ENCODE peak calls at places on chromosomes 16 and 17, in seven cellular contexts. J, Y, E, S, N, W and M are unnamed samples.
A peak's percentile ranks its signal among the peaks of the same experiment; 100 is the strongest.

GRCh38 chr16:76676356-76676755 is 399.2 kb downstream of the CNTNAP4 start:
- DNase-seq in S (no peak), E (no peak), Y (no peak), J (no peak), W (no peak), N (no peak), M (no peak)

GRCh38 chr16:86671486-86672214 is 93.3 kb downstream of the FOXL1 start:
- DNase-seq in Y (no peak), J (no peak), E (no peak), W (no peak), S (peak; percentile 24), N (no peak), M (no peak)

GRCh38 chr17:58630883-58631522 is 60.8 kb downstream of the TEX14 start:
- DNase-seq in N (peak; percentile 51), J (no peak), Y (no peak), S (no peak), W (no peak), E (peak; percentile 98), M (no peak)

GRCh38 chr17:81393684-81394376 is 1.4 kb upstream of the BAHCC1 start:
- DNase-seq in N (peak; percentile 98), S (peak; percentile 99), Y (peak; percentile 100), E (peak; percentile 100), W (peak; percentile 100), J (peak; percentile 100), M (peak; percentile 40)

GRCh38 chr17:31327534-31328526 is 6.4 kb upstream of the EVI2A start:
- DNase-seq in W (no peak), Y (peak; percentile 52), S (peak; percentile 90), J (peak; percentile 19), N (no peak), E (no peak), M (no peak)

GRCh38 chr16:680967-681745 is 946 bp downstream of the STUB1 start:
- DNase-seq in Y (peak; percentile 49), E (no peak), S (peak; percentile 49), N (peak; percentile 64), J (no peak), W (no peak), M (no peak)

GRCh38 chr16:56353054-56353921 is 72.1 kb downstream of the AMFR start:
- DNase-seq in N (no peak), E (no peak), Y (no peak), W (no peak), J (no peak), S (no peak), M (no peak)

GRCh38 chr17:81277938-81278693 is 17.0 kb downstream of the SLC38A10 start:
- DNase-seq in S (peak; percentile 69), E (no peak), N (no peak), Y (no peak), J (no peak), W (no peak), M (no peak)

GRCh38 chr16:69934044-69934443 is 17.1 kb upstream of the CLEC18A start:
- DNase-seq in W (no peak), E (no peak), J (no peak), N (no peak), Y (no peak), S (no peak), M (no peak)

GRCh38 chr16:51287231-51287630 is 136.2 kb upstream of the SALL1 start:
- DNase-seq in N (no peak), Y (no peak), W (no peak), E (no peak), J (no peak), S (no peak), M (no peak)

GRCh38 chr17:60863892-60864673 is 186.4 kb downstream of the BCAS3 start:
- DNase-seq in W (no peak), J (no peak), N (no peak), S (peak; percentile 9), E (no peak), Y (no peak), M (no peak)

GRCh38 chr16:27374794-27375499 is 27.0 kb upstream of the IL21R start:
- DNase-seq in Y (peak; percentile 92), W (peak; percentile 80), N (peak; percentile 93), E (peak; percentile 94), S (peak; percentile 80), J (peak; percentile 81), M (peak; percentile 90)

GRCh38 chr17:72588961-72589360 is 468.1 kb downstream of the SOX9 start:
- DNase-seq in N (no peak), Y (peak; percentile 67), S (peak; percentile 89), E (peak; percentile 87), J (peak; percentile 82), W (no peak), M (no peak)

GRCh38 chr17:67276075-67276474 is 31.1 kb upstream of the HELZ start:
- DNase-seq in Y (peak; percentile 51), W (no peak), N (peak; percentile 60), S (no peak), J (no peak), E (peak; percentile 40), M (no peak)

GRCh38 chr17:70517808-70518207 is 348.5 kb downstream of the KCNJ2 start:
- DNase-seq in J (no peak), E (no peak), W (no peak), N (no peak), S (peak; percentile 0), Y (no peak), M (no peak)

GRCh38 chr17:80195671-80196529 is 24.2 kb downstream of the SGSH start:
- DNase-seq in E (no peak), S (no peak), J (no peak), N (peak; percentile 90), W (peak; percentile 54), Y (peak; percentile 48), M (no peak)

GRCh38 chr17:46994993-46995392 is 15.9 kb upstream of the RPRML start:
- DNase-seq in N (no peak), E (no peak), J (no peak), W (no peak), S (no peak), Y (no peak), M (no peak)

GRCh38 chr16:56332464-56333079 is 92.8 kb downstream of the AMFR start:
- DNase-seq in Y (peak; percentile 78), N (peak; percentile 66), J (peak; percentile 79), S (peak; percentile 45), E (peak; percentile 65), W (peak; percentile 72), M (no peak)

GRCh38 chr16:71555230-71555891 is 21.5 kb downstream of the TAT start:
- DNase-seq in E (no peak), Y (no peak), N (no peak), J (no peak), S (no peak), W (no peak), M (no peak)

GRCh38 chr16:47061204-47061603 is 82.5 kb downstream of the NETO2 start:
- DNase-seq in S (no peak), J (no peak), E (no peak), Y (no peak), N (no peak), W (no peak), M (no peak)

GRCh38 chr16:4086153-4086552 is 30.1 kb downstream of the ADCY9 start:
- DNase-seq in Y (no peak), N (no peak), S (no peak), J (no peak), E (no peak), W (no peak), M (no peak)

GRCh38 chr17:45825792-45826191 is 18.9 kb upstream of the SPPL2C start:
- DNase-seq in S (no peak), Y (no peak), W (no peak), N (no peak), E (no peak), J (no peak), M (no peak)

GRCh38 chr16:11988258-11988978 is 11.9 kb downstream of the SNX29 start:
- DNase-seq in S (no peak), W (no peak), E (no peak), J (no peak), Y (no peak), N (no peak), M (no peak)
- TF ChIP-seq CEBPB in S (no peak), W (no peak), E (no peak), J (no peak), Y (no peak), N (no peak), M (no peak)

DNA sequence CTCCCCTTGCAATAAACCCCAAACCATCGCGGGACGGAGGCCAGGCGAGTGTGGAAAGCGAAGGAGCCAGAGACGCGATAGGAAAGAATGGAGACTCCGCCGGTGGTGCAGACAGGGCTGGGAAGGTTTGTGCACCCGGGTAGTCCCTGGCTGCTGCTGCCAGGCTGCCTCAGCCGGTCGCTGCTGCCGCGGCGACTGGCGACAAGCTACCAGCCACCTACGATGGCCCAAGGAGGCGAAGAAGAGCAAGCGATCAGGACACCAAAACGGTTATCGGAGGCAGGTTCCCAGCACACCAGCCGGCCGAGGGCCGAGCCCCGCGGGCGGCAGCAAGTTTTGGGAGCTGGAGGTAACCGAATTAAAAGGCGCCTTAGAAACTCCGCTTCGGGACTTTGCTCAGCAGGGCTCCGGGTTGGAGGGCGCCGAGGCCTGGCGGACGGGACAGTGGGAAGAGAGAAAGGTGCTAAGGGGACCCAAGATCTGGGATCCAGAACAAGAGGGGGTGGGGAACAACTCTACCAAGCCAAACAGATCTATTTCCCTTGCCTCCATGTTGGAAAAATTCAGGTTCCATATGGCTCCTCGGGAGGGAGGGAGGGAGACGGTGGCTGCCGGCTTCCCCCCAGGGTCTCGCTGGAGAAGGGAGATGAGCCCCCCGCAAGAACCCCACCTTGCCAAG is 9.6 kb upstream of the HOXB2 start:
- DNase-seq in N (no peak), J (peak; percentile 66), S (peak; percentile 27), W (no peak), E (no peak), Y (no peak), M (no peak)
- H3K27ac ChIP-seq in N (no peak overlapping the region), J (peak overlapping the region; percentile 97), S (peak overlapping the region; percentile 93), W (peak overlapping the region; percentile 93), E (no peak overlapping the region), Y (no peak overlapping the region), M (no peak overlapping the region)

GRCh38 chr17:17685775-17686291 is 4.6 kb downstream of the RAI1 start:
- DNase-seq in E (peak; percentile 60), J (peak; percentile 67), N (no peak), W (no peak), Y (no peak), S (peak; percentile 91), M (no peak)
- TF ChIP-seq CEBPB in E (no peak), J (no peak), N (no peak), W (no peak), Y (no peak), S (no peak), M (no peak)

DNA sequence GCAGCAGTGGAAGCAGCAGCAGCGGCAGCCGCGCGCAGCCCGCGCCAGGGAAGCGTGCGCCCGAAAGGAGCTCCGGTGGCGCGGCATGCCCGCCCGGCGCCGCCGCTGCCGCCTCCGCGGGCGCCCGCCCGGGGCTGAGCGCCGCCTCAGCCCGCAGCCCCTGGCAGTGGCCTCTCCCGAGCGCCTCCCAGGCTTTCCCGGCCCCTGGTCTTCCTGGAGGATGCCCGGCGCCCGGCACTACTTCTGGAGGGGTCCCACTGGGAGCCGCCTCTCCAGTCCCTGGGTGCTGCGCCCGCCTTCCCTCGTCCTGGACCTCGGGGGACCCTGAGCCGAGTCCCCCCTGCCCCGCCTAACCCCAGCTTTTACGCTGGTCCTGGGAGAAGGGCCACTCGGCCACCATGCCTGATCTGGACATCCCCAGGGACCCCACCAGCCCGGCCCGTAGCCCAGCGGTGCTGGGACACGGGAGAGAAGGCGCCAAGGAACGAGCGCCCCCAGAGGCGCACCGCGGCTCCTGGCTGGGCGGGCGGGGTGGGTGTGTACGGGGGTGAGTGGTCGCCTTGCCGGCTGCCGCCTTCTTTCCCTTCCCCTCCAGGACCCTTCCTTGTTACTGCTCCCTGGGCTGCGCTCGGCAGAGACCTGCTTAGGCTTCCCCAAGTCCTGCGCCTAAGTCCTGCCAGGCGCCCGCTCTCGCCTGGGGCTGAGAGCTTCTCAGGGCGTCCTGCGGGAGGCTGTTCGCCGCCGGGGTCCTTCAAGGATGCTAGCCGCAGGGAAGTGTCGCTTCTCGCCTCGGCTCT is 713 bp downstream of the ASIC2 start:
- DNase-seq in N (peak; percentile 78), W (peak; percentile 28), Y (no peak), J (peak; percentile 53), E (no peak), S (peak; percentile 20), M (no peak)
- H3K27ac ChIP-seq in N (no peak overlapping the region), W (no peak overlapping the region), Y (no peak overlapping the region), J (peak overlapping the region; percentile 76), E (no peak overlapping the region), S (no peak overlapping the region), M (no peak overlapping the region)

GRCh38 chr16:11566398-11566797 is 20.3 kb downstream of the LITAF start:
- DNase-seq in J (no peak), W (no peak), N (no peak), S (no peak), Y (no peak), E (no peak), M (no peak)
- TF ChIP-seq CEBPB in J (no peak), W (no peak), N (no peak), S (no peak), Y (no peak), E (no peak), M (no peak)